ENCODE peak calls at places on chromosomes 4 and X, in five cellular contexts. W is fibroblast of lung, O is right lobe of liver, K is transverse colon, F is OCI-LY7. V is an unnamed sample.

GRCh38 chr4:91824773-91825172 is 479.0 kb upstream of the GRID2 start:
- DNase-seq in K (no peak), O (no peak), F (no peak), W (no peak), V (no peak)

GRCh38 chr4:172813359-172813923 is 355.2 kb upstream of the GALNT7 start:
- DNase-seq in K (no peak), F (no peak), W (no peak), O (no peak), V (no peak)

GRCh38 chrX:118502121-118502794 is 6.6 kb downstream of the DOCK11 start:
- DNase-seq in F (no peak), W (no peak), O (no peak), K (no peak), V (no peak)

GRCh38 chr4:76211769-76212168 is 1.9 kb downstream of the SCARB2 start:
- DNase-seq in K (no peak), W (no peak), O (no peak), F (no peak), V (no peak)

GRCh38 chr4:126955292-126956191 is 677.2 kb upstream of the INTU start:
- DNase-seq in F (no peak), K (no peak), W (no peak), O (peak; percentile 14), V (no peak)

GRCh38 chrX:769796-770195 is 139.2 kb downstream of the SHOX start:
- DNase-seq in K (no peak), W (no peak), O (no peak), F (peak; percentile 50), V (no peak)

GRCh38 chr4:123568936-123569335 is 172.3 kb downstream of the SPRY1 start:
- DNase-seq in W (no peak), F (no peak), O (no peak), K (no peak), V (no peak)

GRCh38 chr4:39037491-39037825 is 5.2 kb upstream of the TMEM156 start:
- DNase-seq in W (no peak), F (peak; percentile 23), K (no peak), O (no peak), V (no peak)

GRCh38 chr4:113384600-113384999 is 335.1 kb downstream of the ANK2 start:
- DNase-seq in K (no peak), O (no peak), W (peak; percentile 71), F (no peak), V (no peak)

GRCh38 chr4:61446957-61447356 is 246.8 kb downstream of the ADGRL3 start:
- DNase-seq in F (no peak), W (no peak), O (no peak), K (no peak), V (no peak)

GRCh38 chrX:156002517-156002916 is 5.0 kb downstream of the IL9R start:
- DNase-seq in F (no peak), W (no peak), O (no peak), K (no peak), V (no peak)

GRCh38 chr4:189235599-189235998 is 705.1 kb upstream of the FRG1 start:
- DNase-seq in W (no peak), K (no peak), F (no peak), O (no peak), V (no peak)

GRCh38 chrX:131746491-131746968 is 202.7 kb downstream of the OR13H1 start:
- DNase-seq in O (peak; percentile 72), K (peak; percentile 89), W (no peak), F (peak; percentile 10), V (no peak)

GRCh38 chr4:169270156-169270809 is 473 bp downstream of the SH3RF1 start:
- DNase-seq in K (peak; percentile 69), O (peak; percentile 74), W (peak; percentile 52), F (no peak), V (no peak)

GRCh38 chrX:45134303-45134702 is 66.4 kb downstream of the DIPK2B start:
- DNase-seq in K (no peak), O (no peak), W (no peak), F (no peak), V (no peak)

GRCh38 chrX:123860983-123861382 is 1.1 kb downstream of the XIAP start:
- DNase-seq in F (peak; percentile 7), W (peak; percentile 46), K (no peak), O (no peak), V (no peak)

GRCh38 chrX:27309406-27309805 is 153.7 kb downstream of the PPP4R3C start:
- DNase-seq in W (no peak), K (no peak), O (no peak), F (no peak), V (no peak)

GRCh38 chr4:102580463-102580842 is 79.3 kb downstream of the NFKB1 start:
- DNase-seq in K (no peak), O (no peak), F (no peak), W (no peak), V (no peak)

GRCh38 chr4:46329118-46329976 is 60.6 kb downstream of the GABRA2 start:
- DNase-seq in F (peak; percentile 13), O (no peak), W (peak; percentile 61), K (peak; percentile 14), V (peak; percentile 43)

GRCh38 chrX:151801980-151802379 is 67.4 kb downstream of the CNGA2 start:
- DNase-seq in F (no peak), W (no peak), K (no peak), O (no peak), V (no peak)

GRCh38 chr4:177400030-177400429 is 42.2 kb downstream of the AGA start:
- DNase-seq in F (no peak), W (peak; percentile 11), O (no peak), K (no peak), V (no peak)

GRCh38 chrX:134836497-134836968 is 154.3 kb upstream of the SMIM10 start:
- DNase-seq in F (no peak), W (peak; percentile 49), O (no peak), K (no peak), V (peak; percentile 24)

GRCh38 chrX:93695981-93696380 is 22.0 kb downstream of the FAM133A start:
- DNase-seq in K (no peak), O (no peak), F (no peak), W (no peak), V (no peak)

GRCh38 chr4:147054241-147054902 is 108.7 kb upstream of the TTC29 start:
- DNase-seq in W (peak; percentile 23), K (no peak), F (no peak), O (no peak), V (no peak)

GRCh38 chr4:101669138-101669831 is 121.2 kb upstream of the BANK1 start:
- DNase-seq in W (no peak), F (no peak), O (no peak), K (no peak), V (no peak)

GRCh38 chr4:89829470-89830138 is 7.4 kb downstream of the SNCA start:
- DNase-seq in F (peak; percentile 35), K (peak; percentile 10), W (peak; percentile 43), O (no peak), V (no peak)

GRCh38 chr4:7335363-7336066 is 99.2 kb downstream of the PSAPL1 start:
- DNase-seq in F (peak; percentile 45), K (peak; percentile 59), O (peak; percentile 57), W (peak; percentile 8), V (no peak)

GRCh38 chrX:129233791-129234190 is 289.5 kb downstream of the SMARCA1 start:
- DNase-seq in K (no peak), F (no peak), W (no peak), O (no peak), V (no peak)

DNA sequence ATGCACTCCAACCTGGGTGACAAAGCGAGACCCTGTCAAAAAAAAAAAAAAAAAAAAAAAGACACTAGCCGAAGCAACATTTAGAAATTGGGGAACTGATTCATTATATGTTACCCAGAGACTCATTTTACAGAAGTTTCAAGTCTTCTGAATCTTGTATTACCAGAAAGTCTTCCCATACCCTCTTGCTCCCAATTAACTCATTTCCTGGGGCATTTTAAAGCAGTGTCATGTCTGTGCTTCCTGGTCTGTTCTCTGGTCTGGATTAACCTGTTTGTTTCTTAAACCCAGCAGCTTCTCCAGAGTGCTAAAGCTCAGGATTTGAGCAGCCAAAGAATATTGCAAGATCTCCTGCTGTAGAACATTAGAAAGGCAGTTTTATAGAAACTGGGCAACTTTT is 43.7 kb downstream of the FRMPD3 start:
- DNase-seq in O (no peak), F (no peak), K (no peak), W (no peak), V (no peak)
- TF ChIP-seq CTCF in O (no peak), F (no peak), K (no peak), W (no peak), V (no peak)

GRCh38 chr4:109046549-109047171 is 255.8 kb downstream of the COL25A1 start:
- DNase-seq in W (peak; percentile 69), O (no peak), K (no peak), F (no peak), V (no peak)
- H3K4me3 ChIP-seq in W (peak overlapping the region; percentile 20), O (no peak overlapping the region), K (no peak overlapping the region), F (no peak overlapping the region), V (no peak overlapping the region)

DNA sequence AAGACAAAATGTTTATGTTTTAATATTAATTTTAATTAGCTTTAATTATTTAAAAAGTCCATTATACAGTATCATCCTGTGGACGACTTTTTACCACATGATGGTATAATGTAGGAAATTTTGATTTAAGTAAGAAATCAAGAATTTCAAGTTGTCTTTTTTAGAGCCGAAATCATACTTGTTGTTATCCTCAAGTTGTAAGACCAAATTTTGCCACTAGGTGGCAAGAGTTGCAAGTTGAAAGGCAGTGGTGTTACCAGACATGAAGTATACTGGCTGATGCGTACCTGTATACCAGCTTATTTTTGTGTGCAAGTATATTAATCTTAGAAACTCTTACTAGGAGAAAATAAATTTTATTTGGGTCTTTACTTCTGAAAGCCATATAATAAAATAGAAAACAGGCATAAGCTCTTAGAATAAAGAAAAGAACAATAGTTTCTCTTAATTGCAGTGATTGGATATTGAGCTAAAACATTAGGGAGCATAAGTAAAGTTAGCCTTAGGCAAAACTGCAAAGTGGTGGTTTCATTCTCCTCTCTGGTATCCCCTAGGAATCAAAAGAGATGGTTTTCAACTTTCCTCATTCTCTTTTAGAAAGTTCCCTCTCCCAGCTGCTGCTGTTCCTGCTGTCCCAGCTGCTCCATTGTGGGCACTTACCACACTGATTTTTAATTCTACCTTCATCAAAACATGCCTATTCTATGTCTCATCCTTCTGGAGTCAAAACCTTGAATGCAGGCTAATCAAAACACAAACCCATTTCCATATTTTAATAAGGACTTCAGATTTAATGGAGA is 118.1 kb upstream of the WDFY3 start:
- DNase-seq in W (peak; percentile 83), K (no peak), O (no peak), F (peak; percentile 63), V (peak; percentile 30)
- TF ChIP-seq CTCF in W (peak; percentile 80), K (peak; percentile 60), O (peak; percentile 53), F (peak; percentile 86), V (peak; percentile 72)

GRCh38 chr4:165331823-165332222 is 4.4 kb downstream of the MSMO1 start:
- DNase-seq in O (no peak), W (no peak), F (no peak), K (no peak), V (no peak)
- H3K4me3 ChIP-seq in O (no peak overlapping the region), W (peak overlapping the region; percentile 86), F (peak overlapping the region; percentile 90), K (no peak overlapping the region), V (peak overlapping the region; percentile 96)

DNA sequence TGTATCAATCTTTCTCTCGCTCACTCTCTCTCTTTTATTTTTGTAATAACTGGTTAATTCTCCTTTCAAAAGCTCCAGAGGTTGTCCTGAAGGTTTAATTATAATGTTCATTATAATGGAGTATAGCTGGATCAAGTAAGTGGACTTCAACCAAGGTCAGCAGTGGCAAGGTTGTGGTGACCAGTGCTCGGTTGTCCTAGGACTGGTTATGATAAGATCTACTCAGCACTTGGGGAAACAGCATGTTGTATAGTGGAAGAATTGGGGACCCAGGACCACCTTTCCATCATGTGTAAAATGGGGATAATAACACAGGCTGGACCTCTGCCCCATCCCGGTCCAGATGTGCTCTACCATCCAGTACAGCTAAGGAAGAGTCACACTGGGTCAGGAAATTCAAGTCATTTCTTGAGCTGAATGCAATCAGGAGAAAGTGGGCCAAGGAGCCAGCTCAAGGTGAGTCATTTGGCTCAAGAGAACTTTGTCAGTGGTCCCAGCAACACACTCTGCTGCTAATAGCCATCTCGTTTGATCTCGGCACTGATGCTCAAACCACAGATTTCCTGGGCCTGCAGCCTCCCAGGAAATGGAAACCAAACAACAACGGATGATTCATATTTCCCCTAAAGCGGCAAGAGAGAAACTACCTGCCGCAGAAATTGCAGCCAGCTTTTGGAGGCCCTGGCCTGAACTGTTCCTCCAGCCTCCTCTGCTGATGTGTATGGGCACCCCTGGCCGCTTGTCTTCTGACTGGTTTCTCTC is 123.6 kb upstream of the RBPJ start:
- DNase-seq in K (peak; percentile 31), F (peak; percentile 33), O (no peak), W (peak; percentile 94), V (peak; percentile 66)
- TF ChIP-seq CTCF in K (no peak), F (no peak), O (no peak), W (no peak), V (no peak)

V was measured in retinal pigment epithelial cell.